ENCODE peak calls at places on chromosomes 7 and 10, in seven cellular contexts. One of them, this sample, is unnamed. For H3K9me3, the result is how much of the 10 kb centered on the place peaks cover.

GRCh38 chr7:37368540-37368939 is 80.1 kb downstream of the ELMO1 start:
- DNase-seq in psoas muscle: no peak
- DNase-seq in ovary: no peak
- DNase-seq in cardiac muscle cell: no peak
- DNase-seq in tibial artery: no peak
- DNase-seq in gastrocnemius medialis: no peak
- DNase-seq in right cardiac atrium: no peak
- DNase-seq in this sample: no peak

GRCh38 chr10:33897255-33897893 is 562.9 kb upstream of the NRP1 start:
- DNase-seq in psoas muscle: no peak
- DNase-seq in ovary: no peak
- DNase-seq in cardiac muscle cell: no peak
- DNase-seq in tibial artery: no peak
- DNase-seq in gastrocnemius medialis: no peak
- DNase-seq in right cardiac atrium: no peak
- DNase-seq in this sample: no peak

GRCh38 chr7:107506683-107507339 is 37.0 kb downstream of the GPR22 start:
- DNase-seq in psoas muscle: peak
- DNase-seq in ovary: no peak
- DNase-seq in cardiac muscle cell: no peak
- DNase-seq in tibial artery: no peak
- DNase-seq in gastrocnemius medialis: no peak
- DNase-seq in right cardiac atrium: peak
- DNase-seq in this sample: no peak

GRCh38 chr10:35577915-35578607 is 27.1 kb upstream of the GJD4 start:
- DNase-seq in psoas muscle: no peak
- DNase-seq in ovary: no peak
- DNase-seq in cardiac muscle cell: no peak
- DNase-seq in tibial artery: no peak
- DNase-seq in gastrocnemius medialis: no peak
- DNase-seq in right cardiac atrium: no peak
- DNase-seq in this sample: no peak

GRCh38 chr7:7221602-7222038 is 39.3 kb downstream of the C1GALT1 start:
- DNase-seq in psoas muscle: no peak
- DNase-seq in ovary: no peak
- DNase-seq in cardiac muscle cell: peak
- DNase-seq in tibial artery: no peak
- DNase-seq in gastrocnemius medialis: no peak
- DNase-seq in right cardiac atrium: no peak
- DNase-seq in this sample: peak

GRCh38 chr10:48249763-48250351 is 24.6 kb downstream of the FRMPD2 start:
- DNase-seq in psoas muscle: no peak
- DNase-seq in ovary: no peak
- DNase-seq in cardiac muscle cell: no peak
- DNase-seq in tibial artery: no peak
- DNase-seq in gastrocnemius medialis: no peak
- DNase-seq in right cardiac atrium: no peak
- DNase-seq in this sample: no peak

GRCh38 chr7:117673367-117673766 is 193.5 kb downstream of the CFTR start:
- DNase-seq in psoas muscle: no peak
- DNase-seq in ovary: no peak
- DNase-seq in cardiac muscle cell: peak
- DNase-seq in tibial artery: no peak
- DNase-seq in gastrocnemius medialis: no peak
- DNase-seq in right cardiac atrium: peak
- DNase-seq in this sample: peak

GRCh38 chr10:23453465-23453864 is 14.6 kb downstream of the OTUD1 start:
- DNase-seq in psoas muscle: no peak
- DNase-seq in ovary: no peak
- DNase-seq in cardiac muscle cell: no peak
- DNase-seq in tibial artery: no peak
- DNase-seq in gastrocnemius medialis: no peak
- DNase-seq in right cardiac atrium: no peak
- DNase-seq in this sample: no peak

GRCh38 chr7:157004050-157004838 is 6.2 kb downstream of the MNX1 start:
- DNase-seq in psoas muscle: no peak
- DNase-seq in ovary: no peak
- DNase-seq in cardiac muscle cell: peak
- DNase-seq in tibial artery: peak
- DNase-seq in gastrocnemius medialis: no peak
- DNase-seq in right cardiac atrium: no peak
- DNase-seq in this sample: no peak

GRCh38 chr7:116242759-116243158 is 32.4 kb downstream of the TES start:
- DNase-seq in psoas muscle: no peak
- DNase-seq in ovary: no peak
- DNase-seq in cardiac muscle cell: no peak
- DNase-seq in tibial artery: no peak
- DNase-seq in gastrocnemius medialis: no peak
- DNase-seq in right cardiac atrium: no peak
- DNase-seq in this sample: no peak

DNA sequence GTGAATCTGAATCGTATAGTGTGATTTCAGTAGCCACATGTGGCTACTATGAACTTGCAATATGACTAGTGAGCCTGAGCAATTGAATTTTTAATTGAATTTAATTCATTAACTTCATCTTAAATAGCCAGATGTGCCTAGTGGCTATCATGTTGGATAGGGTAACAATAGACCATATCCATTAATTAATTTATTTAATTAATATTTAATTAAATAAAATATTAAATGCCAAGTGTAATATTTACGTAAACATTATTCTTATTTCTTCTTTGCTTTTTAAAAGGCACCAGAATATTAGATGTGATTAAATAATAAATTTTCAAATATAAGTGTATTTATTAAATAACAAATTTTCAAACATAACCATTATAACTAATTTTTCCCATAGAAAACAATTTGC is 354.4 kb downstream of the PLXDC2 start:
- DNase-seq in psoas muscle: no peak
- DNase-seq in ovary: no peak
- DNase-seq in cardiac muscle cell: no peak
- DNase-seq in tibial artery: no peak
- DNase-seq in gastrocnemius medialis: no peak
- DNase-seq in right cardiac atrium: no peak
- DNase-seq in this sample: no peak
- H3K9me3 ChIP-seq in psoas muscle: under half
- H3K9me3 ChIP-seq in ovary: under half
- H3K9me3 ChIP-seq in cardiac muscle cell: under half
- H3K9me3 ChIP-seq in tibial artery: under half
- H3K9me3 ChIP-seq in gastrocnemius medialis: under half
- H3K9me3 ChIP-seq in right cardiac atrium: under half
- H3K9me3 ChIP-seq in this sample: under half

GRCh38 chr10:132914732-132915131 is 27.6 kb downstream of the CFAP46 start:
- DNase-seq in psoas muscle: no peak
- DNase-seq in ovary: no peak
- DNase-seq in cardiac muscle cell: no peak
- DNase-seq in tibial artery: no peak
- DNase-seq in gastrocnemius medialis: peak
- DNase-seq in right cardiac atrium: no peak
- DNase-seq in this sample: no peak
- H3K4me3 ChIP-seq in psoas muscle: no peak
- H3K4me3 ChIP-seq in ovary: no peak
- H3K4me3 ChIP-seq in cardiac muscle cell: no peak
- H3K4me3 ChIP-seq in tibial artery: no peak
- H3K4me3 ChIP-seq in gastrocnemius medialis: no peak
- H3K4me3 ChIP-seq in right cardiac atrium: no peak
- H3K4me3 ChIP-seq in this sample: no peak

GRCh38 chr10:82089327-82089726 is 214.3 kb downstream of the NRG3 start:
- DNase-seq in psoas muscle: no peak
- DNase-seq in ovary: no peak
- DNase-seq in cardiac muscle cell: peak
- DNase-seq in tibial artery: no peak
- DNase-seq in gastrocnemius medialis: no peak
- DNase-seq in right cardiac atrium: no peak
- DNase-seq in this sample: no peak

GRCh38 chr10:82091413-82091812 is 216.4 kb downstream of the NRG3 start:
- DNase-seq in psoas muscle: no peak
- DNase-seq in ovary: no peak
- DNase-seq in cardiac muscle cell: no peak
- DNase-seq in tibial artery: no peak
- DNase-seq in gastrocnemius medialis: no peak
- DNase-seq in right cardiac atrium: no peak
- DNase-seq in this sample: no peak
- H3K9me3 ChIP-seq in psoas muscle: under half
- H3K9me3 ChIP-seq in ovary: under half
- H3K9me3 ChIP-seq in cardiac muscle cell: under half
- H3K9me3 ChIP-seq in tibial artery: under half
- H3K9me3 ChIP-seq in gastrocnemius medialis: under half
- H3K9me3 ChIP-seq in right cardiac atrium: under half
- H3K9me3 ChIP-seq in this sample: under half

DNA sequence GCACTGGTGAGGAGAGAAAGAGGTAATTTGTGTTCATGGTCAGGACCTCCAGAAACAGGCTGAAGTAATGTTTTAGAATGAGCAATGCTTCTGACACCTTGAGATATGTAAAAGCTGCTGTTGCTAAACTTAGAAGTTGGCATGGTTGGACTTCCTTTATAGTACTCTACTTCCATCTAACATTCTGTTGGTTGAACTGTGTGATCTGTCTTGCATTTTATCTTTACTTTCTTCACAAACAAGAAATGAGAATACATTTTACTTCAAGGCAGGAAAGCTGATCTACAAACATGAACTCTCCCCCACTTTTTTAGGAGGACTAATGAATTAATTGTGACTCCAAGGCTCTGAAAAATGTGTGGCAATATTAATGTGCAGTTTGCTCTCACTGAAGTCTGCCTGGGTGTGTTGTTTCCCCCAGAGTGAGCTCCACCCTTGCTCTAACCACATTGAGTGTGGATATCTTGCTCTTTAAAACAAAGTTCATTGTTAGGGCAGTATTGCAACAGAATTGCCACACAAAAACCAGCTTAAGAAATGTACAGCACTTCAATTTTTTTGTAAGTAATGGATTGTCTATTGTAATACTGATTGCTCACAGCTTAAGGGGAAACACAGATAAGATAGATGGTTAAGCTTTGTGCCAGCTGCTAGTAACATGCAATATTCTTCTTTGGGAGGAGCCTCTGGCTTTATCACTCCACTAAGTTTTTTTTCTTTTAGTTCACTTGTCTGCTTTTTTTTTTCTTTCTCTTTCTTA is 69.0 kb downstream of the ADD3 start:
- DNase-seq in psoas muscle: peak
- DNase-seq in ovary: peak
- DNase-seq in cardiac muscle cell: no peak
- DNase-seq in tibial artery: peak
- DNase-seq in gastrocnemius medialis: peak
- DNase-seq in right cardiac atrium: peak
- DNase-seq in this sample: peak
- H3K4me3 ChIP-seq in psoas muscle: peak
- H3K4me3 ChIP-seq in ovary: no peak
- H3K4me3 ChIP-seq in cardiac muscle cell: peak
- H3K4me3 ChIP-seq in tibial artery: no peak
- H3K4me3 ChIP-seq in gastrocnemius medialis: peak
- H3K4me3 ChIP-seq in right cardiac atrium: peak
- H3K4me3 ChIP-seq in this sample: no peak

GRCh38 chr7:57367171-57367570 is 82.8 kb upstream of the ZNF716 start:
- DNase-seq in psoas muscle: no peak
- DNase-seq in ovary: no peak
- DNase-seq in cardiac muscle cell: no peak
- DNase-seq in tibial artery: no peak
- DNase-seq in gastrocnemius medialis: no peak
- DNase-seq in right cardiac atrium: no peak
- DNase-seq in this sample: no peak
- H3K9me3 ChIP-seq in psoas muscle: under half
- H3K9me3 ChIP-seq in ovary: under half
- H3K9me3 ChIP-seq in cardiac muscle cell: under half
- H3K9me3 ChIP-seq in tibial artery: under half
- H3K9me3 ChIP-seq in gastrocnemius medialis: under half
- H3K9me3 ChIP-seq in right cardiac atrium: under half
- H3K9me3 ChIP-seq in this sample: under half

DNA sequence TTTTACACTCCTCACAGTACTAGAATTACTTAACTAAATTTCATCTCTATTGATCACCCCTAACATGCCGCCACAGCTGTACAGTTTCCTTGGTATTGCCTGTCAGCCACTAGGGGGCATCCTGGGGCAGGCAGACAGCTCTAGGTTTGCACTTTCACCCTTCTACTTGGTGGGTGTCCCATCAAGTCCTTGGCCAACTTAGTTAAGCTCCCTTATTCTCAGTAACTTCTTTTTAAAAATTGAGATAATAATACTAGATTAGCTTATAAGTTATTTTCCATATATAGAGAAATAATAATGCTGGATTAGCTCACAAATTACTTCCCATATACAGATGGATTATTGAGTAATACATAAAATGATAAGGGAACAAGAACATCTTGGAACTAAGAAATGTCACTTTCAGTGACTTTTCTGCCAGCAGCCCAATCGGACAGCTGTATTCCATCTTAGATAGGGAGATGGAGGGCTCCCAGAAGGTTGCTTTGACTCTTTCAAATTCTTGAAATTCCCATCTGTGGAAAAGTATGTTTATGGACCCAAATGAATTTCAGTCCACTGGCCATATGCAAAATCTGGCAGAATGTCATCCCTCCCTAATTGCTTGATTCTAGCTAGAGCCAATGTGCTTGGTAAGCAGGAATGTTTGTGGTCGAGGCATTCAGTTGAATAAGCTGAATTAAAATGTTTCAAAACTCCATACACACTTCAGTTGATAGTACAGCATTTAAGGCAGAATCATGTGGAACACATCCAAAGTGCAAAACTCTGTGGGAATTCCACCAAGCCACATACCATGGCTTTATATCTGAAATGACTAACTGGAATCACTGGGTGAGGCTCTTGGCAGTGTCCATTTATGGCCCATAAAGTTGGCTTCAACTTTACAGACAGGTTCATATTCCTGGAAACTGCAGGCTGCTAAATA is 309.7 kb downstream of the CSTF2T start:
- DNase-seq in psoas muscle: peak
- DNase-seq in ovary: peak
- DNase-seq in cardiac muscle cell: peak
- DNase-seq in tibial artery: no peak
- DNase-seq in gastrocnemius medialis: no peak
- DNase-seq in right cardiac atrium: peak
- DNase-seq in this sample: peak
- H3K4me3 ChIP-seq in psoas muscle: no peak
- H3K4me3 ChIP-seq in ovary: no peak
- H3K4me3 ChIP-seq in cardiac muscle cell: no peak
- H3K4me3 ChIP-seq in tibial artery: no peak
- H3K4me3 ChIP-seq in gastrocnemius medialis: no peak
- H3K4me3 ChIP-seq in right cardiac atrium: no peak
- H3K4me3 ChIP-seq in this sample: no peak